ENCODE peak calls at places on chromosomes 6 and 20, in four cellular contexts. Q is iPS DF 19.7, I is left lung, F is NCI-H2029. O is an unnamed sample.

GRCh38 chr6:40672118-40672517 is 85.0 kb upstream of the LRFN2 start:
- DNase-seq in Q (no peak), I (no peak), F (no peak), O (peak)

GRCh38 chr20:57043091-57043490 is 223.3 kb downstream of the BMP7 start:
- DNase-seq in I (no peak), Q (no peak), F (no peak), O (no peak)

GRCh38 chr6:22036267-22036666 is 260.6 kb downstream of the PRL start:
- DNase-seq in F (peak), Q (peak), I (peak), O (peak)

GRCh38 chr6:14665827-14666724 is 548.5 kb downstream of the CD83 start:
- DNase-seq in Q (no peak), F (no peak), I (peak), O (no peak)

GRCh38 chr6:123745877-123746276 is 57.8 kb upstream of the NKAIN2 start:
- DNase-seq in F (no peak), I (no peak), Q (no peak), O (no peak)

GRCh38 chr20:32368930-32369329 is 10.8 kb downstream of the ASXL1 start:
- DNase-seq in F (no peak), I (no peak), Q (no peak), O (no peak)

GRCh38 chr6:142846459-142846831 is 98.5 kb downstream of the HIVEP2 start:
- DNase-seq in Q (no peak), I (no peak), F (no peak), O (no peak)

GRCh38 chr6:133100870-133101269 is 140.3 kb upstream of the EYA4 start:
- DNase-seq in F (no peak), I (no peak), Q (no peak), O (no peak)

GRCh38 chr6:117676577-117677218 is 1.4 kb downstream of the NUS1 start:
- DNase-seq in Q (no peak), I (no peak), F (no peak), O (no peak)

GRCh38 chr6:89436226-89436625 is 3.3 kb downstream of the ANKRD6 start:
- DNase-seq in Q (no peak), I (no peak), F (no peak), O (no peak)

GRCh38 chr6:31115941-31116560 is 1.5 kb downstream of the PSORS1C1 start:
- DNase-seq in F (no peak), Q (no peak), I (no peak), O (no peak)

GRCh38 chr20:32017711-32018251 is 7.5 kb downstream of the CCM2L start:
- DNase-seq in I (no peak), Q (peak), F (peak), O (peak)

GRCh38 chr6:16511048-16511660 is 250.1 kb downstream of the ATXN1 start:
- DNase-seq in I (no peak), Q (no peak), F (no peak), O (no peak)

GRCh38 chr6:45170309-45170708 is 157.8 kb upstream of the RUNX2 start:
- DNase-seq in Q (no peak), F (no peak), I (no peak), O (no peak)

GRCh38 chr6:106757722-106758467 is 128.5 kb downstream of the QRSL1 start:
- DNase-seq in I (peak), Q (no peak), F (peak), O (no peak)

GRCh38 chr6:155882527-155883333 is 427.1 kb upstream of the NOX3 start:
- DNase-seq in F (no peak), Q (no peak), I (no peak), O (no peak)

GRCh38 chr6:163490826-163491577 is 76.5 kb downstream of the QKI start:
- DNase-seq in I (no peak), F (peak), Q (no peak), O (no peak)

GRCh38 chr6:37611516-37611915 is 86.2 kb downstream of the MDGA1 start:
- DNase-seq in I (no peak), F (no peak), Q (no peak), O (no peak)

GRCh38 chr6:56339524-56339923 is 92.1 kb upstream of the COL21A1 start:
- DNase-seq in F (no peak), Q (no peak), I (no peak), O (no peak)

GRCh38 chr6:46815130-46815529 is 21.9 kb downstream of the MEP1A start:
- DNase-seq in F (no peak), I (no peak), Q (no peak), O (no peak)

GRCh38 chr6:138099832-138100231 is 7.4 kb downstream of the PERP start:
- DNase-seq in I (no peak), Q (no peak), F (no peak), O (no peak)

GRCh38 chr20:4875578-4876067 is 125.7 kb downstream of the SLC23A2 start:
- DNase-seq in Q (no peak), I (no peak), F (peak), O (peak)

GRCh38 chr6:32255212-32256153 is 31.6 kb upstream of the NOTCH4 start:
- DNase-seq in Q (peak), I (peak), F (no peak), O (no peak)

GRCh38 chr20:46923550-46923949 is 28.9 kb downstream of the EYA2 start:
- DNase-seq in F (no peak), Q (no peak), I (no peak), O (no peak)

GRCh38 chr6:73156793-73157767 is 68.2 kb downstream of the KHDC1L start:
- DNase-seq in F (no peak), I (no peak), Q (no peak), O (no peak)

GRCh38 chr6:105545947-105546710 is 143.2 kb upstream of the PREP start:
- DNase-seq in I (no peak), Q (no peak), F (no peak), O (no peak)

GRCh38 chr6:149032599-149033405 is 284.7 kb upstream of the TAB2 start:
- DNase-seq in I (no peak), Q (no peak), F (no peak), O (no peak)

GRCh38 chr6:141252828-141253608 is 879.7 kb upstream of the GJE1 start:
- DNase-seq in F (no peak), I (no peak), Q (no peak), O (no peak)

GRCh38 chr6:21467091-21467490 is 126.5 kb upstream of the SOX4 start:
- DNase-seq in I (no peak), Q (no peak), F (no peak), O (no peak)

GRCh38 chr6:47446974-47447373 is 30.6 kb upstream of the CD2AP start:
- DNase-seq in Q (no peak), I (no peak), F (no peak), O (no peak)

GRCh38 chr6:111030008-111031006 is 48.5 kb downstream of the RPF2 start:
- DNase-seq in F (no peak), Q (no peak), I (no peak), O (no peak)

GRCh38 chr6:152313542-152314482 is 323.4 kb downstream of the SYNE1 start:
- DNase-seq in I (no peak), F (no peak), Q (no peak), O (no peak)

GRCh38 chr6:158633127-158633526 is 11.4 kb downstream of the DYNLT1 start:
- DNase-seq in Q (no peak), I (peak), F (no peak), O (no peak)

GRCh38 chr6:158507174-158507573 is 52.7 kb upstream of the TMEM181 start:
- DNase-seq in F (no peak), Q (no peak), I (no peak), O (no peak)

GRCh38 chr20:58329711-58330110 is 20.2 kb downstream of the RAB22A start:
- DNase-seq in Q (no peak), I (no peak), F (no peak), O (no peak)

GRCh38 chr6:168124921-168125320 is 45.9 kb upstream of the FRMD1 start:
- DNase-seq in I (peak), F (no peak), Q (no peak), O (no peak)

GRCh38 chr6:150068173-150068785 is 642 bp downstream of the ULBP3 start:
- DNase-seq in F (no peak), Q (no peak), I (no peak), O (no peak)

GRCh38 chr20:23419995-23420901 is 1.0 kb downstream of the NAPB start:
- DNase-seq in I (peak), Q (no peak), F (peak), O (peak)

GRCh38 chr6:71349976-71350615 is 61.5 kb downstream of the OGFRL1 start:
- DNase-seq in Q (no peak), I (no peak), F (no peak), O (no peak)